ENCODE peak calls at places on chromosome 17, in eight cellular contexts. One of them, this sample, is unnamed.

GRCh38 chr17:9226794-9227135 is 205.5 kb downstream of the NTN1 start:
- DNase-seq in transverse colon: no peak
- DNase-seq in tibial nerve: no peak
- DNase-seq in ovary: no peak
- DNase-seq in sigmoid colon: peak
- DNase-seq in SK-N-SH: no peak
- DNase-seq in K562: no peak
- DNase-seq in H1: no peak
- DNase-seq in this sample: no peak

GRCh38 chr17:7854851-7855642 is at the start of gene TMEM88:
- DNase-seq in transverse colon: no peak
- DNase-seq in tibial nerve: no peak
- DNase-seq in ovary: peak
- DNase-seq in sigmoid colon: peak
- DNase-seq in SK-N-SH: no peak
- DNase-seq in K562: no peak
- DNase-seq in H1: no peak
- DNase-seq in this sample: no peak

GRCh38 chr17:50432125-50432762 is 6.2 kb downstream of the ACSF2 start:
- DNase-seq in transverse colon: no peak
- DNase-seq in tibial nerve: no peak
- DNase-seq in ovary: no peak
- DNase-seq in sigmoid colon: no peak
- DNase-seq in SK-N-SH: no peak
- DNase-seq in K562: no peak
- DNase-seq in H1: no peak
- DNase-seq in this sample: no peak

GRCh38 chr17:32519769-32520701 is 33.2 kb downstream of the CDK5R1 start:
- DNase-seq in transverse colon: peak
- DNase-seq in tibial nerve: no peak
- DNase-seq in ovary: no peak
- DNase-seq in sigmoid colon: peak
- DNase-seq in SK-N-SH: peak
- DNase-seq in K562: no peak
- DNase-seq in H1: no peak
- DNase-seq in this sample: peak

GRCh38 chr17:72471296-72471695 is 350.5 kb downstream of the SOX9 start:
- DNase-seq in transverse colon: no peak
- DNase-seq in tibial nerve: no peak
- DNase-seq in ovary: no peak
- DNase-seq in sigmoid colon: no peak
- DNase-seq in SK-N-SH: no peak
- DNase-seq in K562: no peak
- DNase-seq in H1: no peak
- DNase-seq in this sample: no peak

GRCh38 chr17:5225668-5226457 is 8.8 kb downstream of the SCIMP start:
- DNase-seq in transverse colon: no peak
- DNase-seq in tibial nerve: no peak
- DNase-seq in ovary: no peak
- DNase-seq in sigmoid colon: no peak
- DNase-seq in SK-N-SH: no peak
- DNase-seq in K562: no peak
- DNase-seq in H1: no peak
- DNase-seq in this sample: no peak

GRCh38 chr17:66645259-66645658 is 189.7 kb upstream of the CACNG5 start:
- DNase-seq in transverse colon: no peak
- DNase-seq in tibial nerve: no peak
- DNase-seq in ovary: no peak
- DNase-seq in sigmoid colon: no peak
- DNase-seq in SK-N-SH: no peak
- DNase-seq in K562: no peak
- DNase-seq in H1: no peak
- DNase-seq in this sample: no peak

GRCh38 chr17:28170771-28171170 is 128.3 kb downstream of the NLK start:
- DNase-seq in transverse colon: no peak
- DNase-seq in tibial nerve: no peak
- DNase-seq in ovary: no peak
- DNase-seq in sigmoid colon: no peak
- DNase-seq in SK-N-SH: no peak
- DNase-seq in K562: no peak
- DNase-seq in H1: no peak
- DNase-seq in this sample: no peak

GRCh38 chr17:53633856-53634255 is 188.9 kb upstream of the KIF2B start:
- DNase-seq in transverse colon: no peak
- DNase-seq in tibial nerve: no peak
- DNase-seq in ovary: no peak
- DNase-seq in sigmoid colon: no peak
- DNase-seq in SK-N-SH: no peak
- DNase-seq in K562: no peak
- DNase-seq in H1: no peak
- DNase-seq in this sample: no peak

GRCh38 chr17:50986989-50987660 is 121.0 kb upstream of the TOB1 start:
- DNase-seq in transverse colon: no peak
- DNase-seq in tibial nerve: no peak
- DNase-seq in ovary: no peak
- DNase-seq in sigmoid colon: no peak
- DNase-seq in SK-N-SH: no peak
- DNase-seq in K562: no peak
- DNase-seq in H1: no peak
- DNase-seq in this sample: no peak

GRCh38 chr17:77252736-77253135 is 112.0 kb downstream of the SEC14L1 start:
- DNase-seq in transverse colon: no peak
- DNase-seq in tibial nerve: no peak
- DNase-seq in ovary: no peak
- DNase-seq in sigmoid colon: no peak
- DNase-seq in SK-N-SH: no peak
- DNase-seq in K562: no peak
- DNase-seq in H1: no peak
- DNase-seq in this sample: no peak

GRCh38 chr17:28716740-28717577 is 709 bp downstream of the RAB34 start:
- DNase-seq in transverse colon: no peak
- DNase-seq in tibial nerve: no peak
- DNase-seq in ovary: peak
- DNase-seq in sigmoid colon: peak
- DNase-seq in SK-N-SH: no peak
- DNase-seq in K562: no peak
- DNase-seq in H1: no peak
- DNase-seq in this sample: no peak

GRCh38 chr17:21263351-21263750 is 10.1 kb upstream of the NATD1 start:
- DNase-seq in transverse colon: no peak
- DNase-seq in tibial nerve: no peak
- DNase-seq in ovary: no peak
- DNase-seq in sigmoid colon: no peak
- DNase-seq in SK-N-SH: no peak
- DNase-seq in K562: no peak
- DNase-seq in H1: no peak
- DNase-seq in this sample: no peak

GRCh38 chr17:30271102-30271501 is 20.6 kb downstream of the BLMH start:
- DNase-seq in transverse colon: no peak
- DNase-seq in tibial nerve: no peak
- DNase-seq in ovary: no peak
- DNase-seq in sigmoid colon: no peak
- DNase-seq in SK-N-SH: no peak
- DNase-seq in K562: no peak
- DNase-seq in H1: no peak
- DNase-seq in this sample: no peak

GRCh38 chr17:43219746-43220380 is 8.2 kb downstream of the TMEM106A start:
- DNase-seq in transverse colon: no peak
- DNase-seq in tibial nerve: no peak
- DNase-seq in ovary: no peak
- DNase-seq in sigmoid colon: peak
- DNase-seq in SK-N-SH: no peak
- DNase-seq in K562: no peak
- DNase-seq in H1: no peak
- DNase-seq in this sample: no peak

GRCh38 chr17:30291571-30292489 is at the start of gene BLMH:
- DNase-seq in transverse colon: peak
- DNase-seq in tibial nerve: peak
- DNase-seq in ovary: peak
- DNase-seq in sigmoid colon: peak
- DNase-seq in SK-N-SH: peak
- DNase-seq in K562: peak
- DNase-seq in H1: peak
- DNase-seq in this sample: peak

GRCh38 chr17:21394265-21394664 is 18.1 kb downstream of the KCNJ12 start:
- DNase-seq in transverse colon: no peak
- DNase-seq in tibial nerve: no peak
- DNase-seq in ovary: no peak
- DNase-seq in sigmoid colon: no peak
- DNase-seq in SK-N-SH: no peak
- DNase-seq in K562: no peak
- DNase-seq in H1: no peak
- DNase-seq in this sample: no peak

GRCh38 chr17:9470171-9470570 is 105.4 kb downstream of the STX8 start:
- DNase-seq in transverse colon: no peak
- DNase-seq in tibial nerve: no peak
- DNase-seq in ovary: no peak
- DNase-seq in sigmoid colon: no peak
- DNase-seq in SK-N-SH: no peak
- DNase-seq in K562: no peak
- DNase-seq in H1: no peak
- DNase-seq in this sample: no peak

GRCh38 chr17:55344514-55344997 is 77.1 kb downstream of the MMD start:
- DNase-seq in transverse colon: no peak
- DNase-seq in tibial nerve: no peak
- DNase-seq in ovary: no peak
- DNase-seq in sigmoid colon: no peak
- DNase-seq in SK-N-SH: peak
- DNase-seq in K562: peak
- DNase-seq in H1: no peak
- DNase-seq in this sample: no peak

GRCh38 chr17:82201498-82201910 is 11.1 kb downstream of the CCDC57 start:
- DNase-seq in transverse colon: no peak
- DNase-seq in tibial nerve: no peak
- DNase-seq in ovary: no peak
- DNase-seq in sigmoid colon: no peak
- DNase-seq in SK-N-SH: peak
- DNase-seq in K562: no peak
- DNase-seq in H1: no peak
- DNase-seq in this sample: peak

GRCh38 chr17:63332286-63332685 is 113.8 kb downstream of the CYB561 start:
- DNase-seq in transverse colon: no peak
- DNase-seq in tibial nerve: no peak
- DNase-seq in ovary: no peak
- DNase-seq in sigmoid colon: no peak
- DNase-seq in SK-N-SH: no peak
- DNase-seq in K562: no peak
- DNase-seq in H1: no peak
- DNase-seq in this sample: no peak

GRCh38 chr17:9644910-9645751 is at the start of gene USP43:
- DNase-seq in transverse colon: peak
- DNase-seq in tibial nerve: no peak
- DNase-seq in ovary: no peak
- DNase-seq in sigmoid colon: no peak
- DNase-seq in SK-N-SH: peak
- DNase-seq in K562: peak
- DNase-seq in H1: no peak
- DNase-seq in this sample: peak

GRCh38 chr17:61805399-61805798 is 57.9 kb downstream of the BRIP1 start:
- DNase-seq in transverse colon: no peak
- DNase-seq in tibial nerve: no peak
- DNase-seq in ovary: no peak
- DNase-seq in sigmoid colon: no peak
- DNase-seq in SK-N-SH: no peak
- DNase-seq in K562: no peak
- DNase-seq in H1: no peak
- DNase-seq in this sample: no peak

GRCh38 chr17:59838196-59838911 is 54.4 kb downstream of the TUBD1 start:
- DNase-seq in transverse colon: no peak
- DNase-seq in tibial nerve: no peak
- DNase-seq in ovary: no peak
- DNase-seq in sigmoid colon: peak
- DNase-seq in SK-N-SH: no peak
- DNase-seq in K562: peak
- DNase-seq in H1: no peak
- DNase-seq in this sample: no peak
- TF ChIP-seq EP300 in transverse colon: no peak
- TF ChIP-seq EP300 in tibial nerve: no peak
- TF ChIP-seq EP300 in ovary: no peak
- TF ChIP-seq EP300 in sigmoid colon: no peak
- TF ChIP-seq EP300 in SK-N-SH: no peak
- TF ChIP-seq EP300 in K562: no peak
- TF ChIP-seq EP300 in H1: no peak
- TF ChIP-seq EP300 in this sample: no peak

GRCh38 chr17:48617515-48618365 is 2.6 kb upstream of the HOXB8 start:
- DNase-seq in transverse colon: no peak
- DNase-seq in tibial nerve: no peak
- DNase-seq in ovary: no peak
- DNase-seq in sigmoid colon: no peak
- DNase-seq in SK-N-SH: no peak
- DNase-seq in K562: no peak
- DNase-seq in H1: no peak
- DNase-seq in this sample: no peak
- TF ChIP-seq EP300 in transverse colon: no peak
- TF ChIP-seq EP300 in tibial nerve: no peak
- TF ChIP-seq EP300 in ovary: no peak
- TF ChIP-seq EP300 in sigmoid colon: no peak
- TF ChIP-seq EP300 in SK-N-SH: no peak
- TF ChIP-seq EP300 in K562: no peak
- TF ChIP-seq EP300 in H1: no peak
- TF ChIP-seq EP300 in this sample: no peak

GRCh38 chr17:79788989-79789942 is 7.6 kb downstream of the CBX8 start:
- DNase-seq in transverse colon: no peak
- DNase-seq in tibial nerve: no peak
- DNase-seq in ovary: no peak
- DNase-seq in sigmoid colon: no peak
- DNase-seq in SK-N-SH: no peak
- DNase-seq in K562: no peak
- DNase-seq in H1: no peak
- DNase-seq in this sample: no peak
- TF ChIP-seq EP300 in transverse colon: no peak
- TF ChIP-seq EP300 in tibial nerve: no peak
- TF ChIP-seq EP300 in ovary: no peak
- TF ChIP-seq EP300 in sigmoid colon: no peak
- TF ChIP-seq EP300 in SK-N-SH: no peak
- TF ChIP-seq EP300 in K562: no peak
- TF ChIP-seq EP300 in H1: no peak
- TF ChIP-seq EP300 in this sample: no peak

GRCh38 chr17:80989586-80989913 is 2.1 kb upstream of the CHMP6 start:
- DNase-seq in transverse colon: no peak
- DNase-seq in tibial nerve: no peak
- DNase-seq in ovary: no peak
- DNase-seq in sigmoid colon: no peak
- DNase-seq in SK-N-SH: peak
- DNase-seq in K562: no peak
- DNase-seq in H1: no peak
- DNase-seq in this sample: no peak

GRCh38 chr17:80992948-80993624 is 1.4 kb downstream of the CHMP6 start:
- DNase-seq in transverse colon: no peak
- DNase-seq in tibial nerve: no peak
- DNase-seq in ovary: peak
- DNase-seq in sigmoid colon: no peak
- DNase-seq in SK-N-SH: peak
- DNase-seq in K562: no peak
- DNase-seq in H1: no peak
- DNase-seq in this sample: no peak

GRCh38 chr17:80990921-80991644 is 558 bp upstream of the CHMP6 start:
- DNase-seq in transverse colon: no peak
- DNase-seq in tibial nerve: no peak
- DNase-seq in ovary: peak
- DNase-seq in sigmoid colon: no peak
- DNase-seq in SK-N-SH: peak
- DNase-seq in K562: no peak
- DNase-seq in H1: no peak
- DNase-seq in this sample: no peak

GRCh38 chr17:80992077-80992947 is 671 bp downstream of the CHMP6 start:
- DNase-seq in transverse colon: peak
- DNase-seq in tibial nerve: no peak
- DNase-seq in ovary: peak
- DNase-seq in sigmoid colon: no peak
- DNase-seq in SK-N-SH: peak
- DNase-seq in K562: no peak
- DNase-seq in H1: no peak
- DNase-seq in this sample: no peak

GRCh38 chr17:80991645-80992076 is at the start of gene CHMP6:
- DNase-seq in transverse colon: peak
- DNase-seq in tibial nerve: peak
- DNase-seq in ovary: peak
- DNase-seq in sigmoid colon: peak
- DNase-seq in SK-N-SH: peak
- DNase-seq in K562: peak
- DNase-seq in H1: no peak
- DNase-seq in this sample: peak
- TF ChIP-seq EP300 in transverse colon: no peak
- TF ChIP-seq EP300 in tibial nerve: no peak
- TF ChIP-seq EP300 in ovary: no peak
- TF ChIP-seq EP300 in sigmoid colon: no peak
- TF ChIP-seq EP300 in SK-N-SH: no peak
- TF ChIP-seq EP300 in K562: no peak
- TF ChIP-seq EP300 in H1: no peak
- TF ChIP-seq EP300 in this sample: no peak